ENCODE peak calls at places on chromosome 6, in four cellular contexts. E, M, U and Y are unnamed samples.

GRCh38 chr6:32081168-32081624 is 27.9 kb downstream of the TNXB start:
- DNase-seq in M (no peak), E (no peak), U (no peak), Y (no peak)

GRCh38 chr6:40719671-40720374 is 132.7 kb upstream of the LRFN2 start:
- DNase-seq in U (peak), M (peak), E (peak), Y (peak)

GRCh38 chr6:111810321-111811235 is 62.7 kb downstream of the FYN start:
- DNase-seq in E (no peak), U (no peak), M (no peak), Y (peak)

GRCh38 chr6:130178692-130179091 is 44.1 kb downstream of the SAMD3 start:
- DNase-seq in E (no peak), U (no peak), M (no peak), Y (no peak)

GRCh38 chr6:89221971-89222887 is 5.1 kb upstream of the GABRR1 start:
- DNase-seq in U (no peak), E (peak), M (no peak), Y (peak)

GRCh38 chr6:1645466-1646185 is 35.9 kb downstream of the FOXC1 start:
- DNase-seq in E (no peak), U (no peak), M (no peak), Y (no peak)

GRCh38 chr6:127630800-127631199 is 53.8 kb downstream of the C6orf58 start:
- DNase-seq in U (no peak), E (no peak), M (no peak), Y (no peak)

GRCh38 chr6:11729083-11729482 is 49.5 kb downstream of the ADTRP start:
- DNase-seq in U (no peak), M (no peak), E (no peak), Y (no peak)

GRCh38 chr6:52418606-52419005 is 1.5 kb upstream of the EFHC1 start:
- DNase-seq in M (no peak), E (peak), U (no peak), Y (no peak)

GRCh38 chr6:53931086-53931485 is 136.3 kb downstream of the LRRC1 start:
- DNase-seq in E (no peak), U (no peak), M (no peak), Y (no peak)

GRCh38 chr6:73985891-73986290 is 289.9 kb downstream of the CD109 start:
- DNase-seq in M (peak), U (no peak), E (no peak), Y (no peak)

GRCh38 chr6:45328523-45328922 is 393 bp downstream of the RUNX2 start:
- DNase-seq in M (no peak), U (no peak), E (no peak), Y (no peak)

GRCh38 chr6:7112741-7113313 is 5.1 kb downstream of the RREB1 start:
- DNase-seq in M (peak), U (no peak), E (peak), Y (no peak)

GRCh38 chr6:149567846-149568585 is 1.8 kb downstream of the GINM1 start:
- DNase-seq in E (no peak), U (no peak), M (peak), Y (no peak)

GRCh38 chr6:15511248-15512125 is 151.3 kb downstream of the DTNBP1 start:
- DNase-seq in M (no peak), E (no peak), U (no peak), Y (no peak)

GRCh38 chr6:109349419-109349987 is 32.8 kb downstream of the CD164 start:
- DNase-seq in M (no peak), E (peak), U (no peak), Y (no peak)

GRCh38 chr6:12421596-12421995 is 131.4 kb downstream of the EDN1 start:
- DNase-seq in M (peak), U (no peak), E (no peak), Y (no peak)

GRCh38 chr6:166275714-166276166 is 32.5 kb downstream of the PRR18 start:
- DNase-seq in U (peak), E (peak), M (peak), Y (peak)

GRCh38 chr6:17932362-17932852 is 55.0 kb downstream of the KIF13A start:
- DNase-seq in U (no peak), E (no peak), M (no peak), Y (no peak)

GRCh38 chr6:45813943-45814342 is 201.7 kb downstream of the CLIC5 start:
- DNase-seq in U (no peak), E (no peak), M (peak), Y (no peak)

GRCh38 chr6:111503194-111503593 is 20.2 kb upstream of the REV3L start:
- DNase-seq in E (peak), U (no peak), M (no peak), Y (peak)